ENCODE peak calls at places on chromosome 1, in four cellular contexts. One of them, this sample, is unnamed.

GRCh38 chr1:93694039-93694438 is 12.4 kb upstream of the BCAR3 start:
- DNase-seq in psoas muscle: no peak
- DNase-seq in esophagus squamous epithelium: no peak
- DNase-seq in endothelial cell: no peak
- DNase-seq in this sample: no peak

GRCh38 chr1:46315669-46316403 is 12.3 kb downstream of the UQCRH start:
- DNase-seq in psoas muscle: no peak
- DNase-seq in esophagus squamous epithelium: no peak
- DNase-seq in endothelial cell: no peak
- DNase-seq in this sample: no peak

GRCh38 chr1:13699510-13699909 is 478 bp upstream of the PRDM2 start:
- DNase-seq in psoas muscle: no peak
- DNase-seq in endothelial cell: no peak
- DNase-seq in esophagus squamous epithelium: no peak
- DNase-seq in this sample: peak

GRCh38 chr1:71196685-71197084 is 115.8 kb upstream of the ZRANB2 start:
- DNase-seq in endothelial cell: no peak
- DNase-seq in psoas muscle: no peak
- DNase-seq in esophagus squamous epithelium: no peak
- DNase-seq in this sample: no peak

GRCh38 chr1:74578101-74578500 is 65.7 kb upstream of the LRRC53 start:
- DNase-seq in psoas muscle: no peak
- DNase-seq in esophagus squamous epithelium: no peak
- DNase-seq in endothelial cell: no peak
- DNase-seq in this sample: no peak

GRCh38 chr1:172964864-172965263 is 85.9 kb downstream of the TNFSF18 start:
- DNase-seq in endothelial cell: no peak
- DNase-seq in psoas muscle: no peak
- DNase-seq in esophagus squamous epithelium: no peak
- DNase-seq in this sample: no peak

GRCh38 chr1:165367375-165367993 is 11.0 kb upstream of the LMX1A start:
- DNase-seq in endothelial cell: peak
- DNase-seq in psoas muscle: peak
- DNase-seq in esophagus squamous epithelium: no peak
- DNase-seq in this sample: peak

GRCh38 chr1:44233593-44233992 is 20.3 kb downstream of the DMAP1 start:
- DNase-seq in psoas muscle: no peak
- DNase-seq in esophagus squamous epithelium: no peak
- DNase-seq in endothelial cell: no peak
- DNase-seq in this sample: no peak

GRCh38 chr1:220950576-220950975 is 71.3 kb downstream of the HLX start:
- DNase-seq in esophagus squamous epithelium: no peak
- DNase-seq in endothelial cell: no peak
- DNase-seq in psoas muscle: no peak
- DNase-seq in this sample: no peak

GRCh38 chr1:74592580-74593355 is 80.4 kb upstream of the LRRC53 start:
- DNase-seq in endothelial cell: no peak
- DNase-seq in psoas muscle: no peak
- DNase-seq in esophagus squamous epithelium: no peak
- DNase-seq in this sample: no peak

GRCh38 chr1:243786546-243786945 is 63.5 kb downstream of the AKT3 start:
- DNase-seq in esophagus squamous epithelium: no peak
- DNase-seq in psoas muscle: no peak
- DNase-seq in endothelial cell: no peak
- DNase-seq in this sample: no peak

GRCh38 chr1:10599194-10599861 is 124.6 kb downstream of the PEX14 start:
- DNase-seq in psoas muscle: no peak
- DNase-seq in endothelial cell: no peak
- DNase-seq in esophagus squamous epithelium: no peak
- DNase-seq in this sample: no peak

GRCh38 chr1:21590906-21591301 is 78.3 kb downstream of the RAP1GAP start:
- DNase-seq in psoas muscle: no peak
- DNase-seq in esophagus squamous epithelium: no peak
- DNase-seq in endothelial cell: no peak
- DNase-seq in this sample: no peak

GRCh38 chr1:28370220-28371010 is 875 bp downstream of the PHACTR4 start:
- DNase-seq in psoas muscle: no peak
- DNase-seq in endothelial cell: peak
- DNase-seq in esophagus squamous epithelium: no peak
- DNase-seq in this sample: peak

GRCh38 chr1:150160964-150161626 is 11.4 kb downstream of the PLEKHO1 start:
- DNase-seq in psoas muscle: no peak
- DNase-seq in esophagus squamous epithelium: no peak
- DNase-seq in endothelial cell: no peak
- DNase-seq in this sample: no peak

GRCh38 chr1:112881742-112882127 is 74.3 kb downstream of the SLC16A1 start:
- DNase-seq in endothelial cell: no peak
- DNase-seq in psoas muscle: no peak
- DNase-seq in esophagus squamous epithelium: no peak
- DNase-seq in this sample: no peak

GRCh38 chr1:53391982-53392381 is 64.1 kb upstream of the LRP8 start:
- DNase-seq in psoas muscle: no peak
- DNase-seq in esophagus squamous epithelium: no peak
- DNase-seq in endothelial cell: no peak
- DNase-seq in this sample: no peak

GRCh38 chr1:35454175-35454574 is 103.0 kb downstream of the KIAA0319L start:
- DNase-seq in esophagus squamous epithelium: no peak
- DNase-seq in endothelial cell: no peak
- DNase-seq in psoas muscle: no peak
- DNase-seq in this sample: no peak

GRCh38 chr1:35448344-35448801 is 108.8 kb downstream of the KIAA0319L start:
- DNase-seq in endothelial cell: peak
- DNase-seq in esophagus squamous epithelium: no peak
- DNase-seq in psoas muscle: no peak
- DNase-seq in this sample: no peak

GRCh38 chr1:35452086-35452485 is 105.1 kb downstream of the KIAA0319L start:
- DNase-seq in psoas muscle: peak
- DNase-seq in esophagus squamous epithelium: no peak
- DNase-seq in endothelial cell: no peak
- DNase-seq in this sample: no peak

GRCh38 chr1:35449334-35450008 is 107.7 kb downstream of the KIAA0319L start:
- DNase-seq in psoas muscle: no peak
- DNase-seq in esophagus squamous epithelium: no peak
- DNase-seq in endothelial cell: no peak
- DNase-seq in this sample: no peak

DNA sequence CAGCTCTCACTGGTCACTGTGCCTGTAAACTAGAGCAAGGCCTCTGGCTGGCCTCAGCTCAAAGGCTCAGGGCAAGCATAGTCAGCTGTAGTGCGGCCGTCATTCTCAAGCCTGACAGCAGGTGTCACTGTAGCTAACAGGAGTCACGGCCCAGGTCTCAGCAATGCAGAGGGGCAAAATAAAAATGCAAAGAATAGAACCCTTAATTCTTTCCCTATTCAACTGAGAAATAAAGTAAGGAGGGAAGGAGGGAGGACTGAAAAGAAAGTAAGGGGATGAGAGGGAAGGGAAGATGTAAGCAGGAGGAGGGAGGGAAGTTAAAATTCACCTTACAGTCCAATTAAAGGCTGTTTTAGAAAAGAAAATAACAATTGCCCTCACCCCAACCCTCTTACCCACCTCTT is 106.1 kb downstream of the KIAA0319L start:
- DNase-seq in endothelial cell: peak
- DNase-seq in esophagus squamous epithelium: no peak
- DNase-seq in psoas muscle: peak
- DNase-seq in this sample: peak
- TF ChIP-seq CTCF in endothelial cell: peak
- TF ChIP-seq CTCF in esophagus squamous epithelium: peak
- TF ChIP-seq CTCF in psoas muscle: peak
- TF ChIP-seq CTCF in this sample: peak

GRCh38 chr1:226110249-226111108 is 48.0 kb downstream of the H3-3A start:
- DNase-seq in esophagus squamous epithelium: peak
- DNase-seq in psoas muscle: peak
- DNase-seq in endothelial cell: peak
- DNase-seq in this sample: peak

GRCh38 chr1:226111109-226111864 is 48.8 kb downstream of the H3-3A start:
- DNase-seq in esophagus squamous epithelium: no peak
- DNase-seq in endothelial cell: no peak
- DNase-seq in psoas muscle: no peak
- DNase-seq in this sample: peak

GRCh38 chr1:226107471-226108460 is 45.2 kb downstream of the H3-3A start:
- DNase-seq in endothelial cell: no peak
- DNase-seq in psoas muscle: no peak
- DNase-seq in esophagus squamous epithelium: no peak
- DNase-seq in this sample: peak

GRCh38 chr1:226108935-226109828 is 46.7 kb downstream of the H3-3A start:
- DNase-seq in psoas muscle: peak
- DNase-seq in endothelial cell: no peak
- DNase-seq in esophagus squamous epithelium: no peak
- DNase-seq in this sample: no peak

DNA sequence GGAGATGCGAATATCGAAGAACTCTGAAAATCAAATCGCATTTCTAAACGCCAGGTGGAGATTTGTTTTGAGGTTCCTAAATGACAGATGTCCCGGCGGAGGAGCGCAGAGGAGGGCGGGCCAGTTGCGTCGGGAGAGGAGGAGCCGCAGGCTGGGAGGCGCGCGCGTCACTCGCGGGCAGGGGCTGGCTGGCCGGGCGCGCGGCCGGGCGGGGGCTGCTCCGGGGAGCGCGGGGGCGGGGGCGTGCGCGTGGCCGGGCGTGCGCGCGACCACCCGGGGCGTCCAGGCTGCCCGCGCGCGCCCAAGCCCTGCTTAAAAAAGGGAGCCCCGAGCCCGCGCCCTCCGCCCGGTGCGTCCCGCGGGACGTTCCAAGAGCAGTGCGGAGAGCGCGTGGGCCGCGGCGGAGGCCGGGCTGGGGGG is 47.3 kb downstream of the H3-3A start:
- DNase-seq in esophagus squamous epithelium: peak
- DNase-seq in psoas muscle: peak
- DNase-seq in endothelial cell: peak
- DNase-seq in this sample: peak
- TF ChIP-seq CTCF in esophagus squamous epithelium: no peak
- TF ChIP-seq CTCF in psoas muscle: peak
- TF ChIP-seq CTCF in endothelial cell: no peak
- TF ChIP-seq CTCF in this sample: no peak

DNA sequence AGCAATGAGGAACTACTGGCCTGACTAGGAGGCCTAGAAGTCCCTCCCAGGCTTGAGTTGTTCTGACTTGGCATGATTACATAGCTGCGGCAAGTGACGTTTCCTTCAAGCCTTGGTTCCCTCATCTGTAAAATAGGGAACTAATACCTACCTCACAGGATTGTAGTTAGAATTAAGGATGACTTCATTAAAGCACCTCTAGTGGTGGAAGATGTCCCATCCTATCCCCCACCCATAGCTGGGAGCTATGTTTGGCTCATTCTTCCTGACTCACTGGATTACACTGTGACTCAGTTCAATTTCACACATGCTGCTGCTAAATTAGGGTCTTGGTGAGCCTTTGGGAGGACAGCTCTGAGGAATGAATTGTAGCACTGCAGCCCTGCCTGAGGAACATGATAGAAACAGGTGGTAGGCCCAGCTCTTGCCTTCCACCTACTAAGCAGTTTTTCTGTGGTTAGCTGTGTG is 6.0 kb upstream of the SHISA4 start:
- DNase-seq in psoas muscle: no peak
- DNase-seq in esophagus squamous epithelium: no peak
- DNase-seq in endothelial cell: no peak
- DNase-seq in this sample: no peak
- TF ChIP-seq CTCF in psoas muscle: peak
- TF ChIP-seq CTCF in esophagus squamous epithelium: no peak
- TF ChIP-seq CTCF in endothelial cell: no peak
- TF ChIP-seq CTCF in this sample: no peak

DNA sequence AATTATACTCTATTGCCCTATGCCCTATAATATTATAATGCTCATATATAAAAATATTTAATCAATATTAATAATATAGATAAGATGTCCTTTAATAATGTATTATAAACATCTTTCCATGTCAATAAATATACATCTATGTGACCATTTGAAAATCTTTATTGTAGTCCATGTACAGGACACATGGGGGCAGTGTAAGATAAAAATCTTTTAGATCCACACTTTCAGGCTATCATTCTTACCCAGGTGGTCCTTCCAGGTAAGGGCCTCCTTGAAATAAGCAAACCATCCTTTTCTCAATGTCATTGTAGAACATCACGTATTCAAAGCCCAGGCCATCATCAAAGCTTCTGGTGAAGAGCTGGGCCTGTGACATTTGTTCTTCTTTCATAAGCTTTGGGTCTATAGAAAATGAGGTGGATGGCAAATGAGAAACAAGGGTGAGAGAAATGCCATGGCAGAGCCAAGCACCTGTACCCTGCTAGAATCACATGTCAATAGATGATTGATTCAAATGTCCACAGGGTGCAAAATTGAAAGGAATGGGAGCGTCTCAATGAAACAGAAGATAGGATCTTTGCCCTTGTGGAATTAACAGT is 20.2 kb downstream of the THEM4 start:
- DNase-seq in esophagus squamous epithelium: no peak
- DNase-seq in psoas muscle: no peak
- DNase-seq in endothelial cell: no peak
- DNase-seq in this sample: peak
- TF ChIP-seq CTCF in esophagus squamous epithelium: peak
- TF ChIP-seq CTCF in psoas muscle: peak
- TF ChIP-seq CTCF in endothelial cell: peak
- TF ChIP-seq CTCF in this sample: peak

DNA sequence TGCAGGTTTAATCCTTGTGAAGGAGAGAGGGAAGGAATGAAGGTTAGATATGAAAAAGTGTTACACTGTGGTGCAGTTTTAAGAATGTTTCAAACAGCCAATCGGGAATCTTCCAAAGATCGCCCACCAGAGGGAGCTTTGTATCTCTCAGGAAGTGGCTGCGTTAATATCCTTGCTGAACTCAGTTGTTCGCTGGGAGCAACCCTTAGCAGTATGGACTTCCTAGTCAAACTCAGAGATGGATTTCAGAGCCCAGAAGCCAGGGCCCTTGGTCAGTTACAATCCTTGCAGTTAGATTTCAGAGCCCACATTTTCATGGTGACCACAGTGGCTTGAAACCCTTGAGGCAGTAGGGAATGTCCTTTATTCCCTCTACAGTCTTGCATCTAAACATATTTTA is 136.2 kb downstream of the NTNG1 start:
- DNase-seq in esophagus squamous epithelium: no peak
- DNase-seq in psoas muscle: no peak
- DNase-seq in endothelial cell: peak
- DNase-seq in this sample: no peak
- TF ChIP-seq CTCF in esophagus squamous epithelium: no peak
- TF ChIP-seq CTCF in psoas muscle: peak
- TF ChIP-seq CTCF in endothelial cell: peak
- TF ChIP-seq CTCF in this sample: no peak

DNA sequence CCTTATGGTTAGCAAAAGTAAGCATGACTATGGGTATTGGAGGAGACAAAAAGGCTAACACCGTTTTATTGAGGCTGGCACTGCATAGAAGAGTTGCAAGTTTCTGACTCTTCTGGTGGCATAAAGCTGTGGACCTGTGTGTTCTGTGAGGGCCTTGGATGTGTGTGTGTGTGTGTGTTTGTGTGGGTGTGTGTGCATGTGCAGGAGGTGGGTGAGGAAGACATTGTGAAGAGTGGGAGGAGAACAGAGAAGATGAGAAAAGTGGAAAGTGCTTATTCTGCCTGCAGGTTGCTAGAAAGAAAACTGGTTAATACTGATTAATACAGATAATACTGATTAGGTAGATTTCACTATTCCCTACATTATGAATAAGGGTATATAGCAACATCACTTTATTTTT is 12.6 kb downstream of the SLC22A15 start:
- DNase-seq in esophagus squamous epithelium: no peak
- DNase-seq in endothelial cell: no peak
- DNase-seq in psoas muscle: no peak
- DNase-seq in this sample: no peak
- TF ChIP-seq CTCF in esophagus squamous epithelium: no peak
- TF ChIP-seq CTCF in endothelial cell: no peak
- TF ChIP-seq CTCF in psoas muscle: no peak
- TF ChIP-seq CTCF in this sample: no peak

This sample was measured in GM20000.